ENCODE peak calls at places on chromosomes 6 and 20, in ten cellular contexts. One of them, this sample, is unnamed.

GRCh38 chr6:41347349-41348050 is 12.1 kb downstream of the NCR2 start:
- DNase-seq in thoracic aorta: no peak
- DNase-seq in left ventricle myocardium inferior: no peak
- DNase-seq in left lung: no peak
- DNase-seq in body of pancreas: no peak
- DNase-seq in upper lobe of right lung: no peak
- DNase-seq in ascending aorta: no peak
- DNase-seq in OCI-LY7: no peak
- DNase-seq in fibroblast of lung: no peak
- DNase-seq in foreskin keratinocyte: no peak
- DNase-seq in this sample: peak; percentile 52

GRCh38 chr20:58707770-58708169 is 15.2 kb downstream of the NPEPL1 start:
- DNase-seq in ascending aorta: no peak
- DNase-seq in foreskin keratinocyte: no peak
- DNase-seq in fibroblast of lung: no peak
- DNase-seq in thoracic aorta: no peak
- DNase-seq in left lung: no peak
- DNase-seq in upper lobe of right lung: no peak
- DNase-seq in OCI-LY7: no peak
- DNase-seq in body of pancreas: peak; percentile 1
- DNase-seq in left ventricle myocardium inferior: peak; percentile 6
- DNase-seq in this sample: peak; percentile 11

GRCh38 chr6:54916858-54917257 is 70.3 kb downstream of the FAM83B start:
- DNase-seq in thoracic aorta: no peak
- DNase-seq in ascending aorta: no peak
- DNase-seq in body of pancreas: no peak
- DNase-seq in fibroblast of lung: no peak
- DNase-seq in upper lobe of right lung: no peak
- DNase-seq in left ventricle myocardium inferior: no peak
- DNase-seq in OCI-LY7: no peak
- DNase-seq in foreskin keratinocyte: peak; percentile 84
- DNase-seq in left lung: no peak
- DNase-seq in this sample: no peak

GRCh38 chr6:157434349-157435016 is 53.5 kb downstream of the ZDHHC14 start:
- DNase-seq in thoracic aorta: no peak
- DNase-seq in upper lobe of right lung: no peak
- DNase-seq in foreskin keratinocyte: no peak
- DNase-seq in fibroblast of lung: no peak
- DNase-seq in left lung: no peak
- DNase-seq in OCI-LY7: no peak
- DNase-seq in body of pancreas: peak; percentile 37
- DNase-seq in ascending aorta: no peak
- DNase-seq in left ventricle myocardium inferior: peak; percentile 43
- DNase-seq in this sample: peak; percentile 75

GRCh38 chr6:149445573-149445972 is 39.2 kb downstream of the ZC3H12D start:
- DNase-seq in thoracic aorta: no peak
- DNase-seq in ascending aorta: no peak
- DNase-seq in left ventricle myocardium inferior: no peak
- DNase-seq in fibroblast of lung: no peak
- DNase-seq in foreskin keratinocyte: no peak
- DNase-seq in left lung: no peak
- DNase-seq in body of pancreas: no peak
- DNase-seq in OCI-LY7: no peak
- DNase-seq in upper lobe of right lung: no peak
- DNase-seq in this sample: no peak

GRCh38 chr6:1787894-1788293 is 178.2 kb downstream of the FOXC1 start:
- DNase-seq in body of pancreas: peak; percentile 55
- DNase-seq in left ventricle myocardium inferior: no peak
- DNase-seq in fibroblast of lung: peak; percentile 40
- DNase-seq in foreskin keratinocyte: no peak
- DNase-seq in upper lobe of right lung: no peak
- DNase-seq in thoracic aorta: peak; percentile 63
- DNase-seq in ascending aorta: peak; percentile 54
- DNase-seq in OCI-LY7: no peak
- DNase-seq in left lung: no peak
- DNase-seq in this sample: peak; percentile 76

GRCh38 chr6:53483423-53484353 is 61.2 kb downstream of the GCLC start:
- DNase-seq in OCI-LY7: peak; percentile 7
- DNase-seq in body of pancreas: peak; percentile 26
- DNase-seq in thoracic aorta: no peak
- DNase-seq in foreskin keratinocyte: no peak
- DNase-seq in left ventricle myocardium inferior: peak; percentile 70
- DNase-seq in upper lobe of right lung: no peak
- DNase-seq in fibroblast of lung: peak; percentile 27
- DNase-seq in left lung: no peak
- DNase-seq in ascending aorta: no peak
- DNase-seq in this sample: peak; percentile 69

GRCh38 chr20:10924628-10925266 is 250.9 kb upstream of the JAG1 start:
- DNase-seq in foreskin keratinocyte: peak; percentile 57
- DNase-seq in body of pancreas: no peak
- DNase-seq in upper lobe of right lung: no peak
- DNase-seq in ascending aorta: no peak
- DNase-seq in thoracic aorta: no peak
- DNase-seq in left lung: no peak
- DNase-seq in fibroblast of lung: peak; percentile 92
- DNase-seq in OCI-LY7: no peak
- DNase-seq in left ventricle myocardium inferior: no peak
- DNase-seq in this sample: no peak

GRCh38 chr6:41625442-41625841 is 12.8 kb upstream of the MDFI start:
- DNase-seq in left lung: no peak
- DNase-seq in fibroblast of lung: no peak
- DNase-seq in ascending aorta: no peak
- DNase-seq in left ventricle myocardium inferior: peak; percentile 49
- DNase-seq in foreskin keratinocyte: peak; percentile 52
- DNase-seq in body of pancreas: no peak
- DNase-seq in upper lobe of right lung: peak; percentile 45
- DNase-seq in OCI-LY7: peak; percentile 49
- DNase-seq in thoracic aorta: no peak
- DNase-seq in this sample: no peak

GRCh38 chr20:52361650-52362049 is 170.1 kb upstream of the ZFP64 start:
- DNase-seq in foreskin keratinocyte: no peak
- DNase-seq in body of pancreas: no peak
- DNase-seq in left lung: no peak
- DNase-seq in OCI-LY7: no peak
- DNase-seq in thoracic aorta: no peak
- DNase-seq in fibroblast of lung: no peak
- DNase-seq in left ventricle myocardium inferior: no peak
- DNase-seq in upper lobe of right lung: no peak
- DNase-seq in ascending aorta: no peak
- DNase-seq in this sample: no peak

GRCh38 chr6:169302716-169303115 is 49.1 kb upstream of the THBS2 start:
- DNase-seq in fibroblast of lung: no peak
- DNase-seq in foreskin keratinocyte: no peak
- DNase-seq in upper lobe of right lung: no peak
- DNase-seq in thoracic aorta: no peak
- DNase-seq in OCI-LY7: no peak
- DNase-seq in left lung: no peak
- DNase-seq in body of pancreas: no peak
- DNase-seq in left ventricle myocardium inferior: no peak
- DNase-seq in ascending aorta: no peak
- DNase-seq in this sample: no peak

GRCh38 chr6:142566628-142567396 is 265.0 kb downstream of the ADGRG6 start:
- DNase-seq in ascending aorta: no peak
- DNase-seq in left lung: no peak
- DNase-seq in foreskin keratinocyte: peak; percentile 37
- DNase-seq in thoracic aorta: no peak
- DNase-seq in left ventricle myocardium inferior: no peak
- DNase-seq in fibroblast of lung: peak; percentile 63
- DNase-seq in upper lobe of right lung: no peak
- DNase-seq in OCI-LY7: peak; percentile 43
- DNase-seq in body of pancreas: peak; percentile 60
- DNase-seq in this sample: peak; percentile 60

GRCh38 chr20:50050660-50051308 is 62.2 kb downstream of the UBE2V1 start:
- DNase-seq in fibroblast of lung: no peak
- DNase-seq in OCI-LY7: no peak
- DNase-seq in left ventricle myocardium inferior: no peak
- DNase-seq in foreskin keratinocyte: no peak
- DNase-seq in ascending aorta: no peak
- DNase-seq in left lung: no peak
- DNase-seq in thoracic aorta: no peak
- DNase-seq in upper lobe of right lung: no peak
- DNase-seq in body of pancreas: no peak
- DNase-seq in this sample: no peak

GRCh38 chr6:166417285-166417691 is 34.5 kb upstream of the MPC1 start:
- DNase-seq in ascending aorta: no peak
- DNase-seq in left ventricle myocardium inferior: no peak
- DNase-seq in fibroblast of lung: no peak
- DNase-seq in body of pancreas: no peak
- DNase-seq in thoracic aorta: no peak
- DNase-seq in OCI-LY7: no peak
- DNase-seq in upper lobe of right lung: peak; percentile 35
- DNase-seq in left lung: no peak
- DNase-seq in foreskin keratinocyte: no peak
- DNase-seq in this sample: no peak

DNA sequence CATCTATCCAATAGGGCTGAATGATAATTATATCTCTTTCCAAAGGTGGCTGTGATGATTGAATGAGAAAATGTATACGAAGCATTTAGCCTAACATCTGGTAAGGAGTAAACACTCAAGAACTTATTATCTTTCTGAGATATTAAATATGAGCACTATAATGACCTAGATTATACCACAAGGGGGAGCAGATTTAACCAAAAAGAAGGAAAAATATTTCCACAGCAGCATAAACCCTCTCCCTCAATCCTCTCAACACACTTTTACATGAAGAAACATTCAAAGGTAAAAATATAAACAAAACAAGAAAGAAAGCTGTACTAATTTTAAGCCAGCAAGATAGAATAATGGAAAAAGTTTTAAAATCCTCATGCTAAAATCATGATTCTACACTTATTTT is 68.4 kb downstream of the SHPRH start:
- DNase-seq in left lung: no peak
- DNase-seq in ascending aorta: no peak
- DNase-seq in thoracic aorta: no peak
- DNase-seq in body of pancreas: no peak
- DNase-seq in fibroblast of lung: peak; percentile 51
- DNase-seq in foreskin keratinocyte: no peak
- DNase-seq in upper lobe of right lung: no peak
- DNase-seq in left ventricle myocardium inferior: no peak
- DNase-seq in OCI-LY7: peak; percentile 22
- DNase-seq in this sample: no peak
- TF ChIP-seq CTCF in left lung: no peak
- TF ChIP-seq CTCF in ascending aorta: no peak
- TF ChIP-seq CTCF in thoracic aorta: no peak
- TF ChIP-seq CTCF in body of pancreas: no peak
- TF ChIP-seq CTCF in fibroblast of lung: no peak
- TF ChIP-seq CTCF in foreskin keratinocyte: peak; percentile 52
- TF ChIP-seq CTCF in upper lobe of right lung: no peak
- TF ChIP-seq CTCF in left ventricle myocardium inferior: no peak
- TF ChIP-seq CTCF in OCI-LY7: peak; percentile 75
- TF ChIP-seq CTCF in this sample: peak; percentile 30

GRCh38 chr6:11200356-11200755 is 32.1 kb downstream of the NEDD9 start:
- DNase-seq in body of pancreas: no peak
- DNase-seq in left lung: no peak
- DNase-seq in foreskin keratinocyte: no peak
- DNase-seq in OCI-LY7: no peak
- DNase-seq in left ventricle myocardium inferior: no peak
- DNase-seq in fibroblast of lung: no peak
- DNase-seq in thoracic aorta: no peak
- DNase-seq in upper lobe of right lung: no peak
- DNase-seq in ascending aorta: no peak
- DNase-seq in this sample: no peak

GRCh38 chr6:11201015-11201414 is 31.5 kb downstream of the NEDD9 start:
- DNase-seq in body of pancreas: no peak
- DNase-seq in thoracic aorta: no peak
- DNase-seq in OCI-LY7: no peak
- DNase-seq in left ventricle myocardium inferior: no peak
- DNase-seq in foreskin keratinocyte: no peak
- DNase-seq in fibroblast of lung: no peak
- DNase-seq in left lung: no peak
- DNase-seq in upper lobe of right lung: no peak
- DNase-seq in ascending aorta: no peak
- DNase-seq in this sample: no peak

GRCh38 chr6:11197175-11197535 is 35.3 kb downstream of the NEDD9 start:
- DNase-seq in thoracic aorta: no peak
- DNase-seq in left lung: no peak
- DNase-seq in body of pancreas: no peak
- DNase-seq in left ventricle myocardium inferior: no peak
- DNase-seq in foreskin keratinocyte: no peak
- DNase-seq in fibroblast of lung: peak; percentile 71
- DNase-seq in OCI-LY7: no peak
- DNase-seq in upper lobe of right lung: no peak
- DNase-seq in ascending aorta: no peak
- DNase-seq in this sample: no peak

GRCh38 chr6:11197846-11198245 is 34.6 kb downstream of the NEDD9 start:
- DNase-seq in upper lobe of right lung: no peak
- DNase-seq in left ventricle myocardium inferior: no peak
- DNase-seq in foreskin keratinocyte: no peak
- DNase-seq in ascending aorta: no peak
- DNase-seq in OCI-LY7: no peak
- DNase-seq in left lung: no peak
- DNase-seq in fibroblast of lung: no peak
- DNase-seq in body of pancreas: no peak
- DNase-seq in thoracic aorta: no peak
- DNase-seq in this sample: no peak

GRCh38 chr6:11198663-11199603 is 33.5 kb downstream of the NEDD9 start:
- DNase-seq in upper lobe of right lung: no peak
- DNase-seq in left lung: no peak
- DNase-seq in OCI-LY7: no peak
- DNase-seq in foreskin keratinocyte: no peak
- DNase-seq in left ventricle myocardium inferior: no peak
- DNase-seq in ascending aorta: no peak
- DNase-seq in thoracic aorta: no peak
- DNase-seq in body of pancreas: no peak
- DNase-seq in fibroblast of lung: no peak
- DNase-seq in this sample: no peak
- H3K4me1 ChIP-seq in upper lobe of right lung: peaks cover 97% of the 10 kb centered on the region
- H3K4me1 ChIP-seq in left lung: peaks cover 68% of the 10 kb centered on the region
- H3K4me1 ChIP-seq in OCI-LY7: no peaks in the 10 kb centered on the region
- H3K4me1 ChIP-seq in foreskin keratinocyte: peaks cover 12% of the 10 kb centered on the region
- H3K4me1 ChIP-seq in left ventricle myocardium inferior: peaks cover 99% of the 10 kb centered on the region
- H3K4me1 ChIP-seq in ascending aorta: peaks cover 91% of the 10 kb centered on the region
- H3K4me1 ChIP-seq in thoracic aorta: peaks cover 63% of the 10 kb centered on the region
- H3K4me1 ChIP-seq in body of pancreas: peaks cover 46% of the 10 kb centered on the region
- H3K4me1 ChIP-seq in fibroblast of lung: peaks cover 49% of the 10 kb centered on the region
- H3K4me1 ChIP-seq in this sample: no peaks in the 10 kb centered on the region

GRCh38 chr20:42181064-42181463 is 562.9 kb upstream of the CHD6 start:
- DNase-seq in body of pancreas: no peak
- DNase-seq in left ventricle myocardium inferior: no peak
- DNase-seq in OCI-LY7: no peak
- DNase-seq in thoracic aorta: no peak
- DNase-seq in upper lobe of right lung: no peak
- DNase-seq in foreskin keratinocyte: no peak
- DNase-seq in ascending aorta: no peak
- DNase-seq in fibroblast of lung: no peak
- DNase-seq in left lung: no peak
- DNase-seq in this sample: no peak
- TF ChIP-seq CTCF in body of pancreas: no peak
- TF ChIP-seq CTCF in left ventricle myocardium inferior: no peak
- TF ChIP-seq CTCF in OCI-LY7: no peak
- TF ChIP-seq CTCF in thoracic aorta: no peak
- TF ChIP-seq CTCF in upper lobe of right lung: no peak
- TF ChIP-seq CTCF in foreskin keratinocyte: no peak
- TF ChIP-seq CTCF in ascending aorta: no peak
- TF ChIP-seq CTCF in fibroblast of lung: no peak
- TF ChIP-seq CTCF in left lung: no peak
- TF ChIP-seq CTCF in this sample: no peak

DNA sequence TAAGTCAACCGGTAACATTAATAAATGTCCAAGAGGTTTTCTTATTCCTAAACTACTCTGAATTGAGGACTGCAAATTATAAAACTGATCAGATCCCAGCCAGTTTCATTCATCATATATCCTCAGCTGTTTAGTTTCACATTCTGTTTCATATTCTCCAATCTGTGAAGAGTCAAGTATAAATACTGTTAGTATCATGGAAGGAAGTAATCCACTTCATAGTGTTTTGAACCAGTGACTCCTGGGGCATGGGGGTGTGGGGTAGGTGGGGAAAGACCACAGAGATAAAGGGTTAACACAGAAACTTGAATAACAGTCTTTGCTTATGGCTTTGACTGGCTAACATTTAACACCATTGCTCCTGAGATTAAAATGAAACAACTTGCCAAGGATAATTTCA is 69.9 kb downstream of the FYN start:
- DNase-seq in ascending aorta: no peak
- DNase-seq in left lung: no peak
- DNase-seq in left ventricle myocardium inferior: no peak
- DNase-seq in thoracic aorta: no peak
- DNase-seq in foreskin keratinocyte: no peak
- DNase-seq in body of pancreas: no peak
- DNase-seq in fibroblast of lung: no peak
- DNase-seq in OCI-LY7: no peak
- DNase-seq in upper lobe of right lung: no peak
- DNase-seq in this sample: no peak
- H3K4me1 ChIP-seq in ascending aorta: peaks cover 5% of the 10 kb centered on the region
- H3K4me1 ChIP-seq in left lung: peaks cover 41% of the 10 kb centered on the region
- H3K4me1 ChIP-seq in left ventricle myocardium inferior: peaks cover 77% of the 10 kb centered on the region
- H3K4me1 ChIP-seq in thoracic aorta: no peaks in the 10 kb centered on the region
- H3K4me1 ChIP-seq in foreskin keratinocyte: peaks cover 18% of the 10 kb centered on the region
- H3K4me1 ChIP-seq in body of pancreas: no peaks in the 10 kb centered on the region
- H3K4me1 ChIP-seq in fibroblast of lung: peaks cover 28% of the 10 kb centered on the region
- H3K4me1 ChIP-seq in OCI-LY7: peaks cover 17% of the 10 kb centered on the region
- H3K4me1 ChIP-seq in upper lobe of right lung: peaks cover 45% of the 10 kb centered on the region
- H3K4me1 ChIP-seq in this sample: no peaks in the 10 kb centered on the region